ENCODE peak calls at places on chromosomes 7 and 10, in five cellular contexts. E is PC-9, A is mammary epithelial cell, S is GM06990, H is neural progenitor cell. L is an unnamed sample.

GRCh38 chr7:101624246-101625000 is 4.7 kb downstream of the MYL10 start:
- DNase-seq in E (no peak), A (no peak), S (no peak), H (peak), L (no peak)

GRCh38 chr10:126380352-126381076 is 7.8 kb downstream of the ADAM12 start:
- DNase-seq in E (no peak), A (no peak), S (no peak), H (no peak), L (no peak)

GRCh38 chr7:117072620-117073118 is 119.4 kb downstream of the ST7 start:
- DNase-seq in E (no peak), A (peak), S (no peak), H (peak), L (no peak)

GRCh38 chr10:5159126-5159525 is 25.8 kb downstream of the AKR1C8 start:
- DNase-seq in E (peak), A (peak), S (no peak), H (no peak), L (no peak)

GRCh38 chr10:122280156-122280555 is 9.1 kb downstream of the BTBD16 start:
- DNase-seq in E (no peak), A (no peak), S (no peak), H (no peak), L (no peak)

GRCh38 chr7:109879429-109879828 is 1211.5 kb upstream of the LRRN3 start:
- DNase-seq in E (no peak), A (no peak), S (no peak), H (no peak), L (no peak)

GRCh38 chr7:26843696-26844095 is 20.7 kb downstream of the SKAP2 start:
- DNase-seq in E (no peak), A (peak), S (no peak), H (peak), L (no peak)

GRCh38 chr10:103120977-103121735 is 71.9 kb downstream of the NT5C2 start:
- DNase-seq in E (no peak), A (no peak), S (no peak), H (no peak), L (no peak)

GRCh38 chr10:101005869-101006567 is 6.4 kb downstream of the LZTS2 start:
- DNase-seq in E (no peak), A (no peak), S (no peak), H (no peak), L (no peak)

GRCh38 chr7:29019275-29019820 is 61.2 kb upstream of the TRIL start:
- DNase-seq in E (no peak), A (no peak), S (no peak), H (no peak), L (no peak)
- TF ChIP-seq CTCF in E (no peak), A (no peak), S (no peak), H (no peak), L (no peak)

GRCh38 chr10:17599089-17599488 is 18.1 kb downstream of the HACD1 start:
- DNase-seq in E (no peak), A (no peak), S (no peak), H (peak), L (peak)
- TF ChIP-seq CTCF in E (peak), A (peak), S (peak), H (peak), L (peak)

GRCh38 chr7:139455789-139456188 is 27.7 kb downstream of the KLRG2 start:
- DNase-seq in E (no peak), A (no peak), S (no peak), H (no peak), L (no peak)

GRCh38 chr7:139451638-139452037 is 31.8 kb downstream of the KLRG2 start:
- DNase-seq in E (no peak), A (peak), S (no peak), H (no peak), L (no peak)

GRCh38 chr7:139453673-139454321 is 29.7 kb downstream of the KLRG2 start:
- DNase-seq in E (no peak), A (no peak), S (no peak), H (no peak), L (no peak)

GRCh38 chr7:139450851-139451250 is 32.6 kb downstream of the KLRG2 start:
- DNase-seq in E (no peak), A (no peak), S (no peak), H (no peak), L (no peak)

DNA sequence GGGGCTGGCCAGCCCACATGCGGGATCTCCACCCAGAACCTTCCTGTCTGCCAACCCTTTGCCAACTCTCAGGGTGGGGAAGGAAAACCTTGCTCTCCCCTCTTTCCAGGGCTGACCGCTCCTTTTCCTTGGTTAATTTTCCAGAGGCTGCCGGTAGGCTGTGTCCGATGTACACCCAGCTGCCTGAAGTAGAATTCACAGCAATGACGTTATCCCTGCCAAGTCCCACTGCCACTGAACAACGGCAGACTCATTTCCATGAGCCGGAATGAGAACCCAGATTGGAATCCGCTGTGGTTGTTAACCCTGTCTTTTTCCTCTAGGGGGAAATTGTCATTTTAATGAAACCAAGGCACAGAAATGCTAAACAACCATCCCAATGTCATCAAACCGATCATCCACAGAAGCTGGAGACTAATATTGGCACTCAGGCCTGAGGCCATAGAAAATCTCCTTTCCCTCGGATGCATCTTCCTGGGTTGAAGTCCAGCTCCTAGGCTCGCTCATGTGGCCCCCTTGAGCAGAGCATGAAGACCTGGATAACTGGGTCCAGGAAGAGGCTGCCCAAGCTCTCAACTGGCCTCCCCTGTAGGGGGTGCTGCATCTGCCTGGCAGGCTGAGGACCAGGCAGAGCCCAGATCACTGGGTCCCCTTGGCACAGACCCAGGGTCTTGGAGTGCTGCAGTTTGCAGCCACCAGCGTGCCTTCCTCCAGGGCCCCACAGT is 30.4 kb downstream of the KLRG2 start:
- DNase-seq in E (no peak), A (no peak), S (no peak), H (no peak), L (no peak)
- TF ChIP-seq CTCF in E (no peak), A (no peak), S (no peak), H (peak), L (no peak)

GRCh38 chr7:142585425-142585824 is 163.8 kb upstream of the PRSS1 start:
- DNase-seq in E (no peak), A (no peak), S (no peak), H (no peak), L (no peak)
- TF ChIP-seq CTCF in E (no peak), A (peak), S (no peak), H (no peak), L (no peak)